ENCODE peak calls at places on chromosomes 2 and 18, in eight cellular contexts. C is upper lobe of left lung; B is NCI-H1694; S is NT2/D1; T is breast epithelium; J is MM.1S; N is WTC11; P is stimulated activated CD4-positive, alpha-beta T cell treated with anti-CD3 and anti-CD28 coated beads, Interleukin-2, amount 100 ng/mL, for 48 hours. Z is an unnamed sample.

GRCh38 chr2:43519711-43520221 is 76.1 kb downstream of the THADA start:
- DNase-seq in C (no peak), J (no peak), P (no peak), B (no peak), S (no peak), T (peak; percentile 87), N (no peak), Z (peak; percentile 85)

GRCh38 chr2:232898592-232899541 is 28.8 kb downstream of the SNORC start:
- DNase-seq in T (no peak), N (no peak), C (no peak), B (no peak), S (no peak), P (no peak), J (no peak), Z (peak; percentile 47)

GRCh38 chr2:102726128-102727087 is 35.4 kb upstream of the TMEM182 start:
- DNase-seq in S (no peak), C (peak; percentile 50), P (no peak), J (no peak), T (no peak), B (no peak), N (no peak), Z (peak; percentile 43)

GRCh38 chr2:232484628-232485332 is 2.9 kb downstream of the ECEL1 start:
- DNase-seq in T (no peak), S (no peak), C (no peak), N (no peak), B (no peak), P (no peak), J (no peak), Z (no peak)

GRCh38 chr2:69340101-69340775 is 46.8 kb downstream of the GFPT1 start:
- DNase-seq in C (no peak), B (no peak), J (no peak), P (no peak), N (no peak), T (no peak), S (no peak), Z (peak; percentile 55)

GRCh38 chr2:205947621-205948495 is 138.1 kb downstream of the INO80D start:
- DNase-seq in T (peak; percentile 43), C (peak; percentile 66), N (peak; percentile 73), P (peak; percentile 59), B (peak; percentile 30), S (peak; percentile 67), J (peak; percentile 61), Z (peak; percentile 78)

GRCh38 chr2:148560501-148560900 is 84.0 kb upstream of the EPC2 start:
- DNase-seq in T (no peak), J (no peak), P (no peak), B (no peak), C (no peak), S (no peak), N (no peak), Z (peak; percentile 15)

GRCh38 chr18:61570070-61570469 is 236.8 kb downstream of the CDH20 start:
- DNase-seq in T (no peak), J (no peak), N (no peak), B (no peak), P (no peak), C (no peak), S (no peak), Z (no peak)

GRCh38 chr18:12657849-12658829 is at the start of gene SPIRE1:
- DNase-seq in C (peak; percentile 86), P (peak; percentile 23), B (no peak), T (peak; percentile 28), N (peak; percentile 70), J (peak; percentile 38), S (no peak), Z (peak; percentile 71)

GRCh38 chr18:58009166-58009565 is 34.9 kb upstream of the NEDD4L start:
- DNase-seq in B (no peak), C (no peak), N (no peak), J (no peak), P (no peak), S (no peak), T (no peak), Z (no peak)

GRCh38 chr18:11304900-11305299 is 155.5 kb upstream of the PIEZO2 start:
- DNase-seq in P (no peak), S (no peak), T (no peak), C (no peak), J (no peak), B (no peak), N (no peak), Z (no peak)

GRCh38 chr18:57029761-57030160 is 117.1 kb upstream of the BOD1L2 start:
- DNase-seq in J (no peak), N (no peak), P (no peak), B (peak; percentile 17), S (no peak), C (no peak), T (no peak), Z (no peak)

GRCh38 chr2:130808482-130809268 is 28.0 kb upstream of the ARHGEF4 start:
- DNase-seq in T (no peak), J (no peak), B (no peak), P (no peak), N (no peak), C (no peak), S (no peak), Z (peak; percentile 9)

GRCh38 chr2:205766765-205767359 is 84.6 kb downstream of the NRP2 start:
- DNase-seq in N (peak; percentile 72), T (peak; percentile 75), J (peak; percentile 73), S (peak; percentile 77), C (peak; percentile 65), P (peak; percentile 48), B (peak; percentile 83), Z (peak; percentile 68)

GRCh38 chr2:41116106-41116797 is 664.4 kb upstream of the SLC8A1 start:
- DNase-seq in T (no peak), C (no peak), B (no peak), N (no peak), S (no peak), J (no peak), P (no peak), Z (no peak)

GRCh38 chr2:66433945-66434678 is 813 bp upstream of the MEIS1 start:
- DNase-seq in N (peak; percentile 67), J (peak; percentile 90), P (no peak), C (no peak), B (peak; percentile 50), S (no peak), T (no peak), Z (peak; percentile 92)

GRCh38 chr2:233799716-233800115 is 21.6 kb downstream of the MROH2A start:
- DNase-seq in S (no peak), P (no peak), B (no peak), J (no peak), T (no peak), C (no peak), N (no peak), Z (no peak)

GRCh38 chr2:70190086-70190412 is 770 bp downstream of the C2orf42 start:
- DNase-seq in B (peak; percentile 48), N (no peak), S (peak; percentile 13), P (peak; percentile 30), C (no peak), T (no peak), J (no peak), Z (no peak)

GRCh38 chr2:238424313-238424700 is 2.4 kb upstream of the ASB1 start:
- DNase-seq in T (no peak), P (no peak), S (no peak), C (no peak), J (no peak), B (no peak), N (no peak), Z (no peak)

GRCh38 chr2:41598161-41598894 is 449.5 kb upstream of the PKDCC start:
- DNase-seq in N (no peak), C (no peak), S (no peak), J (no peak), T (peak; percentile 18), P (no peak), B (no peak), Z (no peak)

GRCh38 chr2:161166538-161167409 is 6.5 kb downstream of the TANK start:
- DNase-seq in S (no peak), C (no peak), J (peak; percentile 74), P (peak; percentile 53), N (no peak), B (no peak), T (no peak), Z (no peak)

GRCh38 chr2:54569745-54570296 is 113.7 kb downstream of the SPTBN1 start:
- DNase-seq in N (no peak), J (peak; percentile 85), P (no peak), B (no peak), C (peak; percentile 37), T (no peak), S (no peak), Z (no peak)

GRCh38 chr2:39174022-39174421 is 53.2 kb upstream of the SOS1 start:
- DNase-seq in J (no peak), B (no peak), P (no peak), S (no peak), C (no peak), T (no peak), N (no peak), Z (no peak)

GRCh38 chr2:230927711-230928341 is 2.8 kb upstream of the GPR55 start:
- DNase-seq in P (no peak), S (no peak), C (no peak), T (no peak), B (no peak), J (no peak), N (no peak), Z (no peak)

GRCh38 chr18:159037-159652 is 788 bp downstream of the USP14 start:
- DNase-seq in T (no peak), C (no peak), S (no peak), P (no peak), N (no peak), J (peak; percentile 39), B (no peak), Z (peak; percentile 40)

GRCh38 chr2:67997528-67998267 is 65.1 kb downstream of the C1D start:
- DNase-seq in S (no peak), P (no peak), T (no peak), C (no peak), B (no peak), J (no peak), N (no peak), Z (peak; percentile 36)

GRCh38 chr2:96115631-96116423 is 544 bp downstream of the ADRA2B start:
- DNase-seq in S (no peak), J (no peak), T (no peak), B (no peak), N (no peak), P (no peak), C (no peak), Z (no peak)

GRCh38 chr18:59718108-59719057 is 21.2 kb upstream of the CCBE1 start:
- DNase-seq in P (no peak), J (no peak), B (no peak), S (no peak), N (no peak), C (no peak), T (no peak), Z (peak; percentile 28)

GRCh38 chr2:217325810-217326209 is 465.9 kb upstream of the TNP1 start:
- DNase-seq in B (no peak), N (no peak), P (no peak), S (no peak), T (no peak), C (no peak), J (no peak), Z (no peak)

GRCh38 chr2:233209117-233209977 is 42.1 kb upstream of the ATG16L1 start:
- DNase-seq in N (no peak), P (no peak), J (no peak), S (peak; percentile 84), T (no peak), C (no peak), B (no peak), Z (peak; percentile 21)